ENCODE peak calls at places on chromosomes 13 and 19, in six cellular contexts. V, I, B, L, S and P are unnamed samples.

GRCh38 chr13:98214008-98214643 is 37.1 kb upstream of the RNF113B start:
- DNase-seq in B (no peak), V (no peak), I (no peak), L (no peak), S (no peak), P (no peak)

GRCh38 chr13:24360106-24360505 is 50.7 kb downstream of the C1QTNF9 start:
- DNase-seq in L (no peak), S (no peak), V (no peak), I (no peak), B (no peak), P (no peak)

GRCh38 chr19:13339869-13340268 is 166.4 kb downstream of the CACNA1A start:
- DNase-seq in B (no peak), I (no peak), V (no peak), S (no peak), L (no peak), P (no peak)

GRCh38 chr19:47824396-47824795 is 2.7 kb downstream of the CRX start:
- DNase-seq in B (no peak), I (no peak), L (no peak), S (no peak), V (no peak), P (no peak)

GRCh38 chr19:6413291-6413690 is 11.3 kb downstream of the KHSRP start:
- DNase-seq in S (no peak), L (no peak), V (no peak), B (no peak), I (no peak), P (no peak)

GRCh38 chr13:104024416-104025170 is 958.4 kb upstream of the SLC10A2 start:
- DNase-seq in I (no peak), B (no peak), L (no peak), V (no peak), S (no peak), P (no peak)

GRCh38 chr19:11164879-11165406 is 9.4 kb upstream of the SPC24 start:
- DNase-seq in B (no peak), V (no peak), I (no peak), S (no peak), L (peak; percentile 93), P (no peak)

GRCh38 chr13:98937911-98938381 is 39.9 kb downstream of the DOCK9 start:
- DNase-seq in S (no peak), I (no peak), V (no peak), B (no peak), L (no peak), P (no peak)

GRCh38 chr13:43805681-43806128 is 18.9 kb upstream of the ENOX1 start:
- DNase-seq in B (no peak), S (no peak), L (no peak), V (no peak), I (no peak), P (no peak)

GRCh38 chr19:38731654-38732301 is 12.5 kb downstream of the CAPN12 start:
- DNase-seq in L (peak; percentile 35), I (no peak), S (no peak), V (no peak), B (no peak), P (no peak)

GRCh38 chr13:28031220-28031903 is 42.9 kb upstream of the URAD start:
- DNase-seq in B (no peak), L (peak; percentile 73), S (no peak), I (no peak), V (no peak), P (no peak)

GRCh38 chr19:4379383-4380253 is 20.7 kb downstream of the SH3GL1 start:
- DNase-seq in S (no peak), L (no peak), V (no peak), B (no peak), I (peak; percentile 61), P (no peak)

GRCh38 chr13:60838581-60838980 is 441.6 kb downstream of the TDRD3 start:
- DNase-seq in L (no peak), S (no peak), I (no peak), V (no peak), B (no peak), P (no peak)

GRCh38 chr13:96082640-96083039 is 7.3 kb upstream of the HS6ST3 start:
- DNase-seq in B (no peak), V (no peak), L (no peak), S (no peak), I (no peak), P (no peak)

GRCh38 chr13:80000679-80001509 is 340.0 kb downstream of the SPRY2 start:
- DNase-seq in V (no peak), B (no peak), S (no peak), L (no peak), I (no peak), P (no peak)

GRCh38 chr13:101942535-101943157 is 459.2 kb downstream of the FGF14 start:
- DNase-seq in S (no peak), V (no peak), I (no peak), B (no peak), L (no peak), P (no peak)

GRCh38 chr13:111043575-111043982 is 71.5 kb upstream of the ARHGEF7 start:
- DNase-seq in S (no peak), I (peak; percentile 6), B (no peak), V (no peak), L (no peak), P (no peak)

GRCh38 chr19:18112989-18113478 is 15.5 kb downstream of the MAST3 start:
- DNase-seq in B (peak; percentile 64), S (peak; percentile 66), L (peak; percentile 90), I (peak; percentile 62), V (peak; percentile 80), P (no peak)

GRCh38 chr19:58328999-58329398 is 2.2 kb downstream of the ZSCAN22 start:
- DNase-seq in B (no peak), S (no peak), V (no peak), L (no peak), I (no peak), P (no peak)

GRCh38 chr13:32857077-32857476 is 159.1 kb upstream of the KL start:
- DNase-seq in S (no peak), V (no peak), B (no peak), I (no peak), L (no peak), P (no peak)

GRCh38 chr13:113849546-113849945 is 14.3 kb downstream of the GAS6 start:
- DNase-seq in S (no peak), V (no peak), B (no peak), L (no peak), I (no peak), P (no peak)

GRCh38 chr13:54980651-54981050 is 1952.0 kb downstream of the OLFM4 start:
- DNase-seq in I (no peak), L (no peak), S (no peak), V (no peak), B (no peak), P (no peak)

GRCh38 chr13:106349080-106349841 is 186.2 kb downstream of the EFNB2 start:
- DNase-seq in S (no peak), B (no peak), V (peak; percentile 23), L (no peak), I (peak; percentile 78), P (no peak)

GRCh38 chr13:26629260-26629659 is 71.8 kb downstream of the WASF3 start:
- DNase-seq in L (no peak), I (no peak), S (no peak), V (no peak), B (no peak), P (no peak)

GRCh38 chr19:10270180-10270615 is 722 bp upstream of the ICAM1 start:
- DNase-seq in S (no peak), B (peak; percentile 51), V (no peak), L (peak; percentile 92), I (no peak), P (no peak)

GRCh38 chr13:110266431-110266809 is 40.5 kb downstream of the COL4A1 start:
- DNase-seq in V (no peak), B (no peak), L (no peak), S (no peak), I (no peak), P (no peak)

GRCh38 chr13:42039457-42039945 is 8.9 kb upstream of the DGKH start:
- DNase-seq in B (no peak), L (no peak), S (no peak), I (no peak), V (no peak), P (no peak)

GRCh38 chr19:55146078-55146647 is 2.8 kb downstream of the TNNT1 start:
- DNase-seq in V (peak; percentile 84), I (peak; percentile 47), S (no peak), L (no peak), B (no peak), P (no peak)

GRCh38 chr13:109869312-109870237 is 83.2 kb upstream of the IRS2 start:
- DNase-seq in S (peak; percentile 2), B (no peak), I (peak; percentile 18), V (peak; percentile 86), L (peak; percentile 88), P (no peak)

GRCh38 chr13:40259899-40260298 is 406.5 kb downstream of the FOXO1 start:
- DNase-seq in B (no peak), I (no peak), S (no peak), V (no peak), L (no peak), P (no peak)

GRCh38 chr13:62305758-62306157 is 890.1 kb upstream of the PCDH20 start:
- DNase-seq in I (no peak), V (no peak), B (no peak), S (no peak), L (no peak), P (no peak)

GRCh38 chr13:76790519-76791289 is 95.5 kb downstream of the KCTD12 start:
- DNase-seq in I (no peak), S (no peak), L (no peak), B (no peak), V (no peak), P (no peak)

GRCh38 chr13:101967216-101967615 is 434.6 kb downstream of the FGF14 start:
- DNase-seq in L (no peak), V (no peak), I (no peak), S (no peak), B (no peak), P (no peak)

GRCh38 chr19:56837892-56838679 is 2.4 kb downstream of the PEG3 start:
- DNase-seq in B (no peak), I (no peak), L (peak; percentile 73), V (no peak), S (no peak), P (no peak)

GRCh38 chr13:26558074-26558805 is 757 bp downstream of the WASF3 start:
- DNase-seq in V (no peak), S (no peak), L (peak; percentile 47), I (no peak), B (no peak), P (no peak)

GRCh38 chr19:41521860-41522555 is 54.0 kb upstream of the CEACAM21 start:
- DNase-seq in L (no peak), B (peak; percentile 31), V (no peak), S (no peak), I (no peak), P (no peak)

GRCh38 chr19:7083076-7083956 is 13.8 kb downstream of the ZNF557 start:
- DNase-seq in L (no peak), B (no peak), S (no peak), I (no peak), V (no peak), P (no peak)

GRCh38 chr13:38417727-38418126 is 68.1 kb downstream of the UFM1 start:
- DNase-seq in I (no peak), V (no peak), B (no peak), L (no peak), S (no peak), P (no peak)

GRCh38 chr13:41960195-41960699 is 662 bp downstream of the VWA8 start:
- DNase-seq in B (no peak), L (no peak), S (peak; percentile 4), V (no peak), I (no peak), P (no peak)